ENCODE peak calls at places on chromosome 7, in seven cellular contexts. One of them, this sample, is unnamed.

GRCh38 chr7:86282014-86282682 is 361.6 kb upstream of the GRM3 start:
- DNase-seq in T-helper 2 cell treated with Interferon-gamma antibody and Interleukin-4, amounts not matched to agents 5 μg/mL and 100 μg/mL, for 36 hours: no peak
- DNase-seq in activated effector memory CD4-positive, alpha-beta T cell treated with Interleukin-2 at 50 U/mL for 16 hours: no peak
- DNase-seq in nephron progenitor cell: no peak
- DNase-seq in Caki2: no peak
- DNase-seq in stimulated activated naive CD8-positive, alpha-beta T cell treated with anti-CD3 and anti-CD28 coated beads, Interleukin-15, Interleukin-2, amounts not matched to agents 100 U/mL and 50 U/mL, for 24 hours: no peak
- DNase-seq in fibroblast of the conjunctiva: no peak
- DNase-seq in this sample: no peak

GRCh38 chr7:157480651-157481050 is 143.8 kb downstream of the DNAJB6 start:
- DNase-seq in activated effector memory CD4-positive, alpha-beta T cell treated with Interleukin-2 at 50 U/mL for 16 hours: no peak
- DNase-seq in nephron progenitor cell: no peak
- DNase-seq in T-helper 2 cell treated with Interferon-gamma antibody and Interleukin-4, amounts not matched to agents 5 μg/mL and 100 μg/mL, for 36 hours: no peak
- DNase-seq in stimulated activated naive CD8-positive, alpha-beta T cell treated with anti-CD3 and anti-CD28 coated beads, Interleukin-15, Interleukin-2, amounts not matched to agents 100 U/mL and 50 U/mL, for 24 hours: no peak
- DNase-seq in Caki2: no peak
- DNase-seq in fibroblast of the conjunctiva: no peak
- DNase-seq in this sample: no peak

GRCh38 chr7:74483402-74484336 is 30.0 kb downstream of the GTF2IRD1 start:
- DNase-seq in activated effector memory CD4-positive, alpha-beta T cell treated with Interleukin-2 at 50 U/mL for 16 hours: no peak
- DNase-seq in stimulated activated naive CD8-positive, alpha-beta T cell treated with anti-CD3 and anti-CD28 coated beads, Interleukin-15, Interleukin-2, amounts not matched to agents 100 U/mL and 50 U/mL, for 24 hours: no peak
- DNase-seq in fibroblast of the conjunctiva: no peak
- DNase-seq in Caki2: peak; percentile 93
- DNase-seq in nephron progenitor cell: no peak
- DNase-seq in T-helper 2 cell treated with Interferon-gamma antibody and Interleukin-4, amounts not matched to agents 5 μg/mL and 100 μg/mL, for 36 hours: no peak
- DNase-seq in this sample: no peak

GRCh38 chr7:17782216-17782549 is 158.1 kb downstream of the SNX13 start:
- DNase-seq in Caki2: no peak
- DNase-seq in nephron progenitor cell: no peak
- DNase-seq in stimulated activated naive CD8-positive, alpha-beta T cell treated with anti-CD3 and anti-CD28 coated beads, Interleukin-15, Interleukin-2, amounts not matched to agents 100 U/mL and 50 U/mL, for 24 hours: no peak
- DNase-seq in T-helper 2 cell treated with Interferon-gamma antibody and Interleukin-4, amounts not matched to agents 5 μg/mL and 100 μg/mL, for 36 hours: no peak
- DNase-seq in fibroblast of the conjunctiva: no peak
- DNase-seq in activated effector memory CD4-positive, alpha-beta T cell treated with Interleukin-2 at 50 U/mL for 16 hours: no peak
- DNase-seq in this sample: no peak

GRCh38 chr7:80830584-80831319 is 88.1 kb downstream of the SEMA3C start:
- DNase-seq in stimulated activated naive CD8-positive, alpha-beta T cell treated with anti-CD3 and anti-CD28 coated beads, Interleukin-15, Interleukin-2, amounts not matched to agents 100 U/mL and 50 U/mL, for 24 hours: no peak
- DNase-seq in activated effector memory CD4-positive, alpha-beta T cell treated with Interleukin-2 at 50 U/mL for 16 hours: no peak
- DNase-seq in fibroblast of the conjunctiva: no peak
- DNase-seq in T-helper 2 cell treated with Interferon-gamma antibody and Interleukin-4, amounts not matched to agents 5 μg/mL and 100 μg/mL, for 36 hours: no peak
- DNase-seq in nephron progenitor cell: no peak
- DNase-seq in Caki2: no peak
- DNase-seq in this sample: no peak

GRCh38 chr7:151637781-151638261 is 118.1 kb upstream of the RHEB start:
- DNase-seq in nephron progenitor cell: no peak
- DNase-seq in stimulated activated naive CD8-positive, alpha-beta T cell treated with anti-CD3 and anti-CD28 coated beads, Interleukin-15, Interleukin-2, amounts not matched to agents 100 U/mL and 50 U/mL, for 24 hours: no peak
- DNase-seq in T-helper 2 cell treated with Interferon-gamma antibody and Interleukin-4, amounts not matched to agents 5 μg/mL and 100 μg/mL, for 36 hours: no peak
- DNase-seq in fibroblast of the conjunctiva: no peak
- DNase-seq in Caki2: peak; percentile 39
- DNase-seq in activated effector memory CD4-positive, alpha-beta T cell treated with Interleukin-2 at 50 U/mL for 16 hours: no peak
- DNase-seq in this sample: no peak

GRCh38 chr7:30136339-30136738 is 1.6 kb downstream of the MTURN start:
- DNase-seq in T-helper 2 cell treated with Interferon-gamma antibody and Interleukin-4, amounts not matched to agents 5 μg/mL and 100 μg/mL, for 36 hours: no peak
- DNase-seq in stimulated activated naive CD8-positive, alpha-beta T cell treated with anti-CD3 and anti-CD28 coated beads, Interleukin-15, Interleukin-2, amounts not matched to agents 100 U/mL and 50 U/mL, for 24 hours: no peak
- DNase-seq in Caki2: no peak
- DNase-seq in activated effector memory CD4-positive, alpha-beta T cell treated with Interleukin-2 at 50 U/mL for 16 hours: no peak
- DNase-seq in fibroblast of the conjunctiva: no peak
- DNase-seq in nephron progenitor cell: peak; percentile 21
- DNase-seq in this sample: no peak

GRCh38 chr7:20330176-20330796 is 414 bp upstream of the ITGB8 start:
- DNase-seq in fibroblast of the conjunctiva: peak; percentile 69
- DNase-seq in T-helper 2 cell treated with Interferon-gamma antibody and Interleukin-4, amounts not matched to agents 5 μg/mL and 100 μg/mL, for 36 hours: peak; percentile 80
- DNase-seq in activated effector memory CD4-positive, alpha-beta T cell treated with Interleukin-2 at 50 U/mL for 16 hours: no peak
- DNase-seq in nephron progenitor cell: peak; percentile 81
- DNase-seq in Caki2: peak; percentile 98
- DNase-seq in stimulated activated naive CD8-positive, alpha-beta T cell treated with anti-CD3 and anti-CD28 coated beads, Interleukin-15, Interleukin-2, amounts not matched to agents 100 U/mL and 50 U/mL, for 24 hours: peak; percentile 87
- DNase-seq in this sample: no peak

GRCh38 chr7:105015631-105015965 is 1.6 kb downstream of the KMT2E start:
- DNase-seq in T-helper 2 cell treated with Interferon-gamma antibody and Interleukin-4, amounts not matched to agents 5 μg/mL and 100 μg/mL, for 36 hours: no peak
- DNase-seq in Caki2: peak; percentile 37
- DNase-seq in nephron progenitor cell: peak; percentile 21
- DNase-seq in activated effector memory CD4-positive, alpha-beta T cell treated with Interleukin-2 at 50 U/mL for 16 hours: no peak
- DNase-seq in stimulated activated naive CD8-positive, alpha-beta T cell treated with anti-CD3 and anti-CD28 coated beads, Interleukin-15, Interleukin-2, amounts not matched to agents 100 U/mL and 50 U/mL, for 24 hours: peak; percentile 32
- DNase-seq in fibroblast of the conjunctiva: no peak
- DNase-seq in this sample: no peak

GRCh38 chr7:94276797-94277196 is 117.9 kb upstream of the COL1A2 start:
- DNase-seq in Caki2: peak; percentile 42
- DNase-seq in T-helper 2 cell treated with Interferon-gamma antibody and Interleukin-4, amounts not matched to agents 5 μg/mL and 100 μg/mL, for 36 hours: no peak
- DNase-seq in activated effector memory CD4-positive, alpha-beta T cell treated with Interleukin-2 at 50 U/mL for 16 hours: no peak
- DNase-seq in stimulated activated naive CD8-positive, alpha-beta T cell treated with anti-CD3 and anti-CD28 coated beads, Interleukin-15, Interleukin-2, amounts not matched to agents 100 U/mL and 50 U/mL, for 24 hours: no peak
- DNase-seq in fibroblast of the conjunctiva: no peak
- DNase-seq in nephron progenitor cell: no peak
- DNase-seq in this sample: no peak

GRCh38 chr7:99314504-99314903 is 11.2 kb upstream of the ARPC1A start:
- DNase-seq in stimulated activated naive CD8-positive, alpha-beta T cell treated with anti-CD3 and anti-CD28 coated beads, Interleukin-15, Interleukin-2, amounts not matched to agents 100 U/mL and 50 U/mL, for 24 hours: peak; percentile 43
- DNase-seq in activated effector memory CD4-positive, alpha-beta T cell treated with Interleukin-2 at 50 U/mL for 16 hours: no peak
- DNase-seq in Caki2: no peak
- DNase-seq in T-helper 2 cell treated with Interferon-gamma antibody and Interleukin-4, amounts not matched to agents 5 μg/mL and 100 μg/mL, for 36 hours: peak; percentile 27
- DNase-seq in nephron progenitor cell: no peak
- DNase-seq in fibroblast of the conjunctiva: no peak
- DNase-seq in this sample: no peak

GRCh38 chr7:67512481-67512880 is 515.8 kb downstream of the TYW1 start:
- DNase-seq in stimulated activated naive CD8-positive, alpha-beta T cell treated with anti-CD3 and anti-CD28 coated beads, Interleukin-15, Interleukin-2, amounts not matched to agents 100 U/mL and 50 U/mL, for 24 hours: no peak
- DNase-seq in nephron progenitor cell: no peak
- DNase-seq in Caki2: no peak
- DNase-seq in fibroblast of the conjunctiva: no peak
- DNase-seq in T-helper 2 cell treated with Interferon-gamma antibody and Interleukin-4, amounts not matched to agents 5 μg/mL and 100 μg/mL, for 36 hours: no peak
- DNase-seq in activated effector memory CD4-positive, alpha-beta T cell treated with Interleukin-2 at 50 U/mL for 16 hours: no peak
- DNase-seq in this sample: no peak

GRCh38 chr7:41762641-41763040 is 59.8 kb upstream of the INHBA start:
- DNase-seq in stimulated activated naive CD8-positive, alpha-beta T cell treated with anti-CD3 and anti-CD28 coated beads, Interleukin-15, Interleukin-2, amounts not matched to agents 100 U/mL and 50 U/mL, for 24 hours: no peak
- DNase-seq in fibroblast of the conjunctiva: no peak
- DNase-seq in Caki2: no peak
- DNase-seq in activated effector memory CD4-positive, alpha-beta T cell treated with Interleukin-2 at 50 U/mL for 16 hours: no peak
- DNase-seq in nephron progenitor cell: no peak
- DNase-seq in T-helper 2 cell treated with Interferon-gamma antibody and Interleukin-4, amounts not matched to agents 5 μg/mL and 100 μg/mL, for 36 hours: no peak
- DNase-seq in this sample: no peak

GRCh38 chr7:44194069-44194468 is 4.8 kb upstream of the GCK start:
- DNase-seq in activated effector memory CD4-positive, alpha-beta T cell treated with Interleukin-2 at 50 U/mL for 16 hours: no peak
- DNase-seq in nephron progenitor cell: no peak
- DNase-seq in fibroblast of the conjunctiva: no peak
- DNase-seq in T-helper 2 cell treated with Interferon-gamma antibody and Interleukin-4, amounts not matched to agents 5 μg/mL and 100 μg/mL, for 36 hours: peak; percentile 29
- DNase-seq in stimulated activated naive CD8-positive, alpha-beta T cell treated with anti-CD3 and anti-CD28 coated beads, Interleukin-15, Interleukin-2, amounts not matched to agents 100 U/mL and 50 U/mL, for 24 hours: peak; percentile 56
- DNase-seq in Caki2: peak; percentile 28
- DNase-seq in this sample: no peak

GRCh38 chr7:17266559-17266958 is 31.9 kb upstream of the AHR start:
- DNase-seq in T-helper 2 cell treated with Interferon-gamma antibody and Interleukin-4, amounts not matched to agents 5 μg/mL and 100 μg/mL, for 36 hours: no peak
- DNase-seq in fibroblast of the conjunctiva: no peak
- DNase-seq in stimulated activated naive CD8-positive, alpha-beta T cell treated with anti-CD3 and anti-CD28 coated beads, Interleukin-15, Interleukin-2, amounts not matched to agents 100 U/mL and 50 U/mL, for 24 hours: no peak
- DNase-seq in activated effector memory CD4-positive, alpha-beta T cell treated with Interleukin-2 at 50 U/mL for 16 hours: no peak
- DNase-seq in nephron progenitor cell: no peak
- DNase-seq in Caki2: no peak
- DNase-seq in this sample: no peak

GRCh38 chr7:138610671-138611170 is 90.4 kb downstream of the SVOPL start:
- DNase-seq in nephron progenitor cell: no peak
- DNase-seq in T-helper 2 cell treated with Interferon-gamma antibody and Interleukin-4, amounts not matched to agents 5 μg/mL and 100 μg/mL, for 36 hours: no peak
- DNase-seq in activated effector memory CD4-positive, alpha-beta T cell treated with Interleukin-2 at 50 U/mL for 16 hours: no peak
- DNase-seq in fibroblast of the conjunctiva: no peak
- DNase-seq in Caki2: no peak
- DNase-seq in stimulated activated naive CD8-positive, alpha-beta T cell treated with anti-CD3 and anti-CD28 coated beads, Interleukin-15, Interleukin-2, amounts not matched to agents 100 U/mL and 50 U/mL, for 24 hours: no peak
- DNase-seq in this sample: no peak